ENCODE peak calls at places on chromosomes 12 and 14, in four cellular contexts. R is NCI-H460, M is posterior cingulate gyrus, Y is substantia nigra. B is an unnamed sample.

GRCh38 chr12:93080994-93081809 is 152.1 kb upstream of the EEA1 start:
- DNase-seq in R (no peak), M (no peak), Y (no peak), B (no peak)

GRCh38 chr12:46677749-46678148 is 148.0 kb downstream of the SLC38A4 start:
- DNase-seq in R (peak; percentile 61), M (no peak), Y (no peak), B (no peak)

GRCh38 chr12:87801860-87802720 is 227.1 kb downstream of the C12orf50 start:
- DNase-seq in R (no peak), M (no peak), Y (no peak), B (no peak)

GRCh38 chr12:115185529-115185928 is 501.6 kb upstream of the TBX3 start:
- DNase-seq in R (no peak), M (peak; percentile 87), Y (no peak), B (no peak)

GRCh38 chr12:49332891-49333371 is 4.1 kb downstream of the C1QL4 start:
- DNase-seq in R (no peak), M (peak; percentile 71), Y (no peak), B (no peak)

GRCh38 chr12:44873898-44874297 is 2.2 kb downstream of the NELL2 start:
- DNase-seq in R (no peak), M (no peak), Y (no peak), B (no peak)

GRCh38 chr12:100348657-100349454 is 8.0 kb upstream of the SLC17A8 start:
- DNase-seq in R (peak; percentile 41), M (no peak), Y (no peak), B (no peak)

GRCh38 chr14:72607386-72608125 is 286.3 kb downstream of the DPF3 start:
- DNase-seq in R (no peak), M (no peak), Y (no peak), B (no peak)

GRCh38 chr14:101017806-101018560 is 114.5 kb upstream of the RTL1 start:
- DNase-seq in R (no peak), M (peak; percentile 50), Y (no peak), B (no peak)

GRCh38 chr12:48940181-48940580 is 14.9 kb upstream of the FKBP11 start:
- DNase-seq in R (no peak), M (no peak), Y (no peak), B (no peak)